ENCODE peak calls at places on chromosome 9, in seven cellular contexts. One of them, this sample, is unnamed.
A peak's percentile ranks its signal among the peaks of the same experiment; 100 is the strongest.

GRCh38 chr9:19102181-19102630 is 498 bp downstream of the HAUS6 start:
- DNase-seq in kidney tubule cell: peak; percentile 43
- DNase-seq in testis: no peak
- DNase-seq in mammary epithelial cell: peak; percentile 34
- DNase-seq in skeletal muscle cell: no peak
- DNase-seq in stimulated activated CD8-positive, alpha-beta memory T cell treated with anti-CD3 and anti-CD28 coated beads, Interleukin-2, amount 100 ng/mL, for 48 hours: no peak
- DNase-seq in RCC 7860: peak; percentile 25
- DNase-seq in this sample: no peak

GRCh38 chr9:131418143-131419028 is 24.5 kb downstream of the PRRC2B start:
- DNase-seq in testis: peak; percentile 44
- DNase-seq in mammary epithelial cell: no peak
- DNase-seq in kidney tubule cell: peak; percentile 57
- DNase-seq in stimulated activated CD8-positive, alpha-beta memory T cell treated with anti-CD3 and anti-CD28 coated beads, Interleukin-2, amount 100 ng/mL, for 48 hours: no peak
- DNase-seq in RCC 7860: no peak
- DNase-seq in skeletal muscle cell: no peak
- DNase-seq in this sample: peak; percentile 45

GRCh38 chr9:129341197-129341990 is 163.3 kb upstream of the IER5L start:
- DNase-seq in RCC 7860: no peak
- DNase-seq in skeletal muscle cell: no peak
- DNase-seq in stimulated activated CD8-positive, alpha-beta memory T cell treated with anti-CD3 and anti-CD28 coated beads, Interleukin-2, amount 100 ng/mL, for 48 hours: no peak
- DNase-seq in testis: no peak
- DNase-seq in kidney tubule cell: no peak
- DNase-seq in mammary epithelial cell: no peak
- DNase-seq in this sample: no peak

GRCh38 chr9:118595719-118596305 is 773.4 kb downstream of the BRINP1 start:
- DNase-seq in kidney tubule cell: peak; percentile 83
- DNase-seq in RCC 7860: peak; percentile 73
- DNase-seq in skeletal muscle cell: no peak
- DNase-seq in testis: peak; percentile 59
- DNase-seq in mammary epithelial cell: peak; percentile 60
- DNase-seq in stimulated activated CD8-positive, alpha-beta memory T cell treated with anti-CD3 and anti-CD28 coated beads, Interleukin-2, amount 100 ng/mL, for 48 hours: no peak
- DNase-seq in this sample: peak; percentile 48

GRCh38 chr9:91001146-91001611 is 199.6 kb downstream of the SYK start:
- DNase-seq in stimulated activated CD8-positive, alpha-beta memory T cell treated with anti-CD3 and anti-CD28 coated beads, Interleukin-2, amount 100 ng/mL, for 48 hours: no peak
- DNase-seq in skeletal muscle cell: peak; percentile 36
- DNase-seq in kidney tubule cell: peak; percentile 98
- DNase-seq in RCC 7860: peak; percentile 92
- DNase-seq in testis: no peak
- DNase-seq in mammary epithelial cell: peak; percentile 100
- DNase-seq in this sample: peak; percentile 98

GRCh38 chr9:131799177-131799823 is 59.4 kb upstream of the RAPGEF1 start:
- DNase-seq in testis: peak; percentile 65
- DNase-seq in kidney tubule cell: peak; percentile 44
- DNase-seq in stimulated activated CD8-positive, alpha-beta memory T cell treated with anti-CD3 and anti-CD28 coated beads, Interleukin-2, amount 100 ng/mL, for 48 hours: peak; percentile 32
- DNase-seq in skeletal muscle cell: no peak
- DNase-seq in RCC 7860: peak; percentile 10
- DNase-seq in mammary epithelial cell: peak; percentile 19
- DNase-seq in this sample: peak; percentile 55

GRCh38 chr9:134305533-134305932 is 20.7 kb upstream of the RXRA start:
- DNase-seq in testis: no peak
- DNase-seq in stimulated activated CD8-positive, alpha-beta memory T cell treated with anti-CD3 and anti-CD28 coated beads, Interleukin-2, amount 100 ng/mL, for 48 hours: no peak
- DNase-seq in RCC 7860: no peak
- DNase-seq in mammary epithelial cell: no peak
- DNase-seq in kidney tubule cell: no peak
- DNase-seq in skeletal muscle cell: no peak
- DNase-seq in this sample: no peak

GRCh38 chr9:89674667-89675402 is 70.0 kb downstream of the GADD45G start:
- DNase-seq in mammary epithelial cell: no peak
- DNase-seq in kidney tubule cell: no peak
- DNase-seq in testis: peak; percentile 71
- DNase-seq in stimulated activated CD8-positive, alpha-beta memory T cell treated with anti-CD3 and anti-CD28 coated beads, Interleukin-2, amount 100 ng/mL, for 48 hours: no peak
- DNase-seq in RCC 7860: no peak
- DNase-seq in skeletal muscle cell: no peak
- DNase-seq in this sample: no peak

GRCh38 chr9:129331772-129332512 is 153.9 kb upstream of the IER5L start:
- DNase-seq in testis: no peak
- DNase-seq in RCC 7860: no peak
- DNase-seq in skeletal muscle cell: no peak
- DNase-seq in stimulated activated CD8-positive, alpha-beta memory T cell treated with anti-CD3 and anti-CD28 coated beads, Interleukin-2, amount 100 ng/mL, for 48 hours: no peak
- DNase-seq in mammary epithelial cell: peak; percentile 94
- DNase-seq in kidney tubule cell: no peak
- DNase-seq in this sample: no peak

GRCh38 chr9:129547063-129547462 is 73.8 kb downstream of the C9orf50 start:
- DNase-seq in testis: no peak
- DNase-seq in kidney tubule cell: no peak
- DNase-seq in mammary epithelial cell: no peak
- DNase-seq in stimulated activated CD8-positive, alpha-beta memory T cell treated with anti-CD3 and anti-CD28 coated beads, Interleukin-2, amount 100 ng/mL, for 48 hours: no peak
- DNase-seq in RCC 7860: no peak
- DNase-seq in skeletal muscle cell: no peak
- DNase-seq in this sample: no peak

GRCh38 chr9:35254237-35254636 is 92.4 kb downstream of the UNC13B start:
- DNase-seq in kidney tubule cell: no peak
- DNase-seq in stimulated activated CD8-positive, alpha-beta memory T cell treated with anti-CD3 and anti-CD28 coated beads, Interleukin-2, amount 100 ng/mL, for 48 hours: no peak
- DNase-seq in RCC 7860: no peak
- DNase-seq in mammary epithelial cell: no peak
- DNase-seq in testis: no peak
- DNase-seq in skeletal muscle cell: no peak
- DNase-seq in this sample: no peak

GRCh38 chr9:137760426-137760825 is 117.2 kb upstream of the CACNA1B start:
- DNase-seq in stimulated activated CD8-positive, alpha-beta memory T cell treated with anti-CD3 and anti-CD28 coated beads, Interleukin-2, amount 100 ng/mL, for 48 hours: no peak
- DNase-seq in skeletal muscle cell: no peak
- DNase-seq in mammary epithelial cell: no peak
- DNase-seq in kidney tubule cell: no peak
- DNase-seq in testis: peak; percentile 59
- DNase-seq in RCC 7860: no peak
- DNase-seq in this sample: no peak

GRCh38 chr9:127059648-127060365 is 62.6 kb downstream of the ANGPTL2 start:
- DNase-seq in testis: no peak
- DNase-seq in kidney tubule cell: no peak
- DNase-seq in RCC 7860: no peak
- DNase-seq in mammary epithelial cell: no peak
- DNase-seq in stimulated activated CD8-positive, alpha-beta memory T cell treated with anti-CD3 and anti-CD28 coated beads, Interleukin-2, amount 100 ng/mL, for 48 hours: no peak
- DNase-seq in skeletal muscle cell: no peak
- DNase-seq in this sample: no peak

GRCh38 chr9:100515578-100516494 is 42.9 kb downstream of the TMEFF1 start:
- DNase-seq in mammary epithelial cell: peak; percentile 16
- DNase-seq in stimulated activated CD8-positive, alpha-beta memory T cell treated with anti-CD3 and anti-CD28 coated beads, Interleukin-2, amount 100 ng/mL, for 48 hours: no peak
- DNase-seq in skeletal muscle cell: no peak
- DNase-seq in RCC 7860: no peak
- DNase-seq in kidney tubule cell: peak; percentile 10
- DNase-seq in testis: no peak
- DNase-seq in this sample: peak; percentile 23

GRCh38 chr9:35700031-35700430 is 10.3 kb upstream of the TPM2 start:
- DNase-seq in mammary epithelial cell: no peak
- DNase-seq in RCC 7860: no peak
- DNase-seq in kidney tubule cell: no peak
- DNase-seq in testis: no peak
- DNase-seq in skeletal muscle cell: no peak
- DNase-seq in stimulated activated CD8-positive, alpha-beta memory T cell treated with anti-CD3 and anti-CD28 coated beads, Interleukin-2, amount 100 ng/mL, for 48 hours: no peak
- DNase-seq in this sample: no peak

GRCh38 chr9:114427644-114428043 is 39.9 kb upstream of the AKNA start:
- DNase-seq in kidney tubule cell: no peak
- DNase-seq in skeletal muscle cell: no peak
- DNase-seq in stimulated activated CD8-positive, alpha-beta memory T cell treated with anti-CD3 and anti-CD28 coated beads, Interleukin-2, amount 100 ng/mL, for 48 hours: no peak
- DNase-seq in testis: no peak
- DNase-seq in RCC 7860: no peak
- DNase-seq in mammary epithelial cell: no peak
- DNase-seq in this sample: no peak

GRCh38 chr9:34611811-34612787 is at the start of gene RPP25L:
- DNase-seq in kidney tubule cell: peak; percentile 86
- DNase-seq in mammary epithelial cell: peak; percentile 86
- DNase-seq in skeletal muscle cell: peak; percentile 32
- DNase-seq in RCC 7860: peak; percentile 49
- DNase-seq in testis: peak; percentile 92
- DNase-seq in stimulated activated CD8-positive, alpha-beta memory T cell treated with anti-CD3 and anti-CD28 coated beads, Interleukin-2, amount 100 ng/mL, for 48 hours: peak; percentile 77
- DNase-seq in this sample: peak; percentile 78

GRCh38 chr9:110583237-110583636 is 3.7 kb upstream of the SVEP1 start:
- DNase-seq in skeletal muscle cell: no peak
- DNase-seq in stimulated activated CD8-positive, alpha-beta memory T cell treated with anti-CD3 and anti-CD28 coated beads, Interleukin-2, amount 100 ng/mL, for 48 hours: no peak
- DNase-seq in testis: no peak
- DNase-seq in kidney tubule cell: no peak
- DNase-seq in mammary epithelial cell: peak; percentile 48
- DNase-seq in RCC 7860: no peak
- DNase-seq in this sample: no peak